ENCODE peak calls at places on chromosomes 6 and 20, in seven cellular contexts. W, A, Z, O, D, H and R are unnamed samples. For H3K27me3, the result is how much of the 10 kb centered on the place peaks cover.

GRCh38 chr6:162814417-162814988 is 86.7 kb downstream of the PACRG start:
- DNase-seq in W (no peak), A (no peak), Z (no peak), O (no peak), D (no peak), H (no peak), R (no peak)

GRCh38 chr20:13085275-13085674 is 76.5 kb downstream of the SPTLC3 start:
- DNase-seq in W (no peak), A (no peak), Z (peak), O (no peak), D (no peak), H (no peak), R (no peak)

GRCh38 chr6:11632795-11633511 is 95.4 kb downstream of the TMEM170B start:
- DNase-seq in W (no peak), A (no peak), Z (peak), O (no peak), D (no peak), H (peak), R (peak)

GRCh38 chr6:137802408-137803182 is 64.5 kb upstream of the TNFAIP3 start:
- DNase-seq in W (no peak), A (no peak), Z (no peak), O (no peak), D (no peak), H (no peak), R (no peak)

GRCh38 chr6:13412639-13413465 is 74.5 kb downstream of the GFOD1 start:
- DNase-seq in W (no peak), A (no peak), Z (no peak), O (no peak), D (no peak), H (no peak), R (no peak)

GRCh38 chr20:25022680-25023079 is 30.1 kb upstream of the APMAP start:
- DNase-seq in W (peak), A (peak), Z (no peak), O (no peak), D (no peak), H (no peak), R (peak)

GRCh38 chr20:41357424-41358163 is 9.0 kb downstream of the EMILIN3 start:
- DNase-seq in W (no peak), A (no peak), Z (no peak), O (no peak), D (peak), H (no peak), R (no peak)

GRCh38 chr6:32970413-32971244 is 2.2 kb downstream of the BRD2 start:
- DNase-seq in W (peak), A (peak), Z (peak), O (peak), D (peak), H (peak), R (peak)

GRCh38 chr6:15770347-15771143 is 107.7 kb upstream of the DTNBP1 start:
- DNase-seq in W (no peak), A (no peak), Z (peak), O (no peak), D (no peak), H (peak), R (no peak)

GRCh38 chr6:25553502-25553901 is 98.5 kb upstream of the SCGN start:
- DNase-seq in W (no peak), A (no peak), Z (peak), O (no peak), D (no peak), H (no peak), R (no peak)

GRCh38 chr6:4371207-4371921 is 236.0 kb upstream of the ECI2 start:
- DNase-seq in W (no peak), A (no peak), Z (peak), O (no peak), D (peak), H (peak), R (no peak)

GRCh38 chr6:26330835-26331808 is 33.9 kb upstream of the BTN3A2 start:
- DNase-seq in W (no peak), A (no peak), Z (peak), O (no peak), D (no peak), H (peak), R (no peak)

GRCh38 chr6:133806358-133806757 is 82.6 kb upstream of the TCF21 start:
- DNase-seq in W (no peak), A (no peak), Z (peak), O (no peak), D (no peak), H (peak), R (no peak)

GRCh38 chr6:167699141-167700036 is 127.3 kb upstream of the AFDN start:
- DNase-seq in W (peak), A (peak), Z (peak), O (no peak), D (peak), H (no peak), R (peak)

GRCh38 chr6:164322533-164322932 is 908.0 kb downstream of the QKI start:
- DNase-seq in W (no peak), A (no peak), Z (peak), O (no peak), D (no peak), H (peak), R (no peak)

GRCh38 chr6:32047084-32047478 is 8.9 kb downstream of the CYP21A2 start:
- DNase-seq in W (no peak), A (peak), Z (peak), O (peak), D (peak), H (peak), R (no peak)

GRCh38 chr6:107668826-107669474 is 155.2 kb downstream of the SCML4 start:
- DNase-seq in W (no peak), A (no peak), Z (no peak), O (no peak), D (no peak), H (no peak), R (no peak)

GRCh38 chr6:152571863-152572394 is 65.2 kb downstream of the SYNE1 start:
- DNase-seq in W (no peak), A (no peak), Z (peak), O (no peak), D (no peak), H (no peak), R (no peak)

GRCh38 chr6:21593927-21594421 is 423 bp downstream of the SOX4 start:
- DNase-seq in W (no peak), A (peak), Z (peak), O (no peak), D (peak), H (peak), R (peak)

GRCh38 chr6:24996145-24996836 is 60.5 kb upstream of the RIPOR2 start:
- DNase-seq in W (no peak), A (no peak), Z (no peak), O (no peak), D (no peak), H (no peak), R (no peak)

GRCh38 chr6:145372671-145373123 is 362.6 kb downstream of the EPM2A start:
- DNase-seq in W (no peak), A (no peak), Z (peak), O (no peak), D (peak), H (peak), R (no peak)

GRCh38 chr6:73586416-73586974 is 65.7 kb upstream of the EEF1A1 start:
- DNase-seq in W (no peak), A (no peak), Z (peak), O (no peak), D (no peak), H (peak), R (no peak)

GRCh38 chr20:59016795-59017492 is 2.3 kb upstream of the TUBB1 start:
- DNase-seq in W (peak), A (no peak), Z (no peak), O (no peak), D (no peak), H (no peak), R (no peak)

GRCh38 chr6:90222724-90223198 is 73.9 kb downstream of the BACH2 start:
- DNase-seq in W (no peak), A (no peak), Z (peak), O (no peak), D (no peak), H (no peak), R (no peak)

GRCh38 chr6:52745764-52746201 is 17.5 kb downstream of the GSTA2 start:
- DNase-seq in W (no peak), A (no peak), Z (no peak), O (no peak), D (no peak), H (no peak), R (peak)

GRCh38 chr6:72022830-72023229 is 136.5 kb downstream of the RIMS1 start:
- DNase-seq in W (no peak), A (no peak), Z (no peak), O (no peak), D (no peak), H (no peak), R (no peak)

GRCh38 chr6:7820288-7820835 is 90.2 kb downstream of the TXNDC5 start:
- DNase-seq in W (no peak), A (no peak), Z (no peak), O (no peak), D (no peak), H (no peak), R (no peak)

GRCh38 chr6:23633986-23634385 is 492.0 kb upstream of the NRSN1 start:
- DNase-seq in W (no peak), A (no peak), Z (no peak), O (no peak), D (no peak), H (no peak), R (no peak)

GRCh38 chr20:18272451-18272850 is 15.9 kb upstream of the ZNF133 start:
- DNase-seq in W (no peak), A (no peak), Z (peak), O (no peak), D (peak), H (no peak), R (no peak)

GRCh38 chr6:130620338-130620781 is 206.8 kb upstream of the SMLR1 start:
- DNase-seq in W (no peak), A (no peak), Z (peak), O (no peak), D (no peak), H (peak), R (no peak)

GRCh38 chr6:132962936-132963579 is 148.7 kb downstream of the RPS12 start:
- DNase-seq in W (peak), A (peak), Z (peak), O (peak), D (peak), H (peak), R (peak)

DNA sequence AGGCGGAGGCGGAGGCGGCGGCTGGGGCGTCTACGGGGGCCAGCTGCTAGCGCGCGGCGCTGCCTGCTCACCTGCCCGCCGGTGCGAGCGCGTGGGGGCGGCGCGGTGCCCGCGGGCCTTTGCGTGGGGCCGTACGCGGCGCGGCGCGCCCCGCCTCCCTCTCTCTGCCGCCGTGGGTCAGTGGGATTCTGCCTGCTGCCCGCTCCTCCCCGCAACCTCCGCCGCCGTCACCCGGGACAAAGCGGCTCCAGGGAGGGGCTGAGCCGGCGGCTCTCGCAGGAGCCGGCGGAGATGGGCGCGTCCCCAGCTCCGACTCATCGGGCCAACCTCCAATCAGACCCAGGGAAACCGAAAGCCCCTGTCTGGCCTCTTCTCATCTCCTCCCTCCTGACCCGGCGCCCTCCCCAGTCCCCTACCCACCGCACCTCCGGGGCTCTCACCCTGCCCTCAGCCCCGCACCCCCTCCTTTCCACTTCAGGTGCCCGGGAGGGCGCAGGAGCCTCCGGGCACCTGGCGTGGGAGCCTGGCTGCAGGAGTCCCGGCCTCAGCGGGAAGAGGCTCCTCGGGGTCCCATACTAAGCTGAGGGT is at the start of gene RCAN2:
- DNase-seq in W (peak), A (peak), Z (peak), O (peak), D (peak), H (no peak), R (peak)
- H3K27me3 ChIP-seq in W (under half), A (under half), Z (under half), O (under half), D (under half), H (under half), R (under half)

GRCh38 chr6:1623769-1624070 is 14.0 kb downstream of the FOXC1 start:
- DNase-seq in W (no peak), A (no peak), Z (no peak), O (no peak), D (no peak), H (no peak), R (no peak)

GRCh38 chr6:1625352-1625773 is 15.6 kb downstream of the FOXC1 start:
- DNase-seq in W (no peak), A (no peak), Z (no peak), O (no peak), D (no peak), H (no peak), R (no peak)

GRCh38 chr6:1625926-1626413 is 16.3 kb downstream of the FOXC1 start:
- DNase-seq in W (no peak), A (no peak), Z (no peak), O (no peak), D (no peak), H (no peak), R (no peak)

GRCh38 chr6:1624071-1624847 is 14.5 kb downstream of the FOXC1 start:
- DNase-seq in W (no peak), A (no peak), Z (no peak), O (no peak), D (no peak), H (no peak), R (no peak)

GRCh38 chr6:1624848-1625341 is 15.2 kb downstream of the FOXC1 start:
- DNase-seq in W (no peak), A (no peak), Z (peak), O (no peak), D (no peak), H (peak), R (no peak)
- H3K27ac ChIP-seq in W (no peak), A (no peak), Z (no peak), O (no peak), D (peak), H (no peak), R (no peak)

GRCh38 chr6:27889628-27890315 is 22.4 kb downstream of the OR2B2 start:
- DNase-seq in W (no peak), A (no peak), Z (no peak), O (no peak), D (no peak), H (no peak), R (no peak)

GRCh38 chr6:27892596-27893058 is 19.6 kb downstream of the OR2B2 start:
- DNase-seq in W (no peak), A (no peak), Z (peak), O (no peak), D (no peak), H (peak), R (no peak)

GRCh38 chr6:27889275-27889627 is 22.9 kb downstream of the OR2B2 start:
- DNase-seq in W (no peak), A (no peak), Z (no peak), O (no peak), D (no peak), H (no peak), R (no peak)

GRCh38 chr6:27891300-27891913 is 20.8 kb downstream of the OR2B2 start:
- DNase-seq in W (no peak), A (no peak), Z (no peak), O (peak), D (no peak), H (no peak), R (no peak)

DNA sequence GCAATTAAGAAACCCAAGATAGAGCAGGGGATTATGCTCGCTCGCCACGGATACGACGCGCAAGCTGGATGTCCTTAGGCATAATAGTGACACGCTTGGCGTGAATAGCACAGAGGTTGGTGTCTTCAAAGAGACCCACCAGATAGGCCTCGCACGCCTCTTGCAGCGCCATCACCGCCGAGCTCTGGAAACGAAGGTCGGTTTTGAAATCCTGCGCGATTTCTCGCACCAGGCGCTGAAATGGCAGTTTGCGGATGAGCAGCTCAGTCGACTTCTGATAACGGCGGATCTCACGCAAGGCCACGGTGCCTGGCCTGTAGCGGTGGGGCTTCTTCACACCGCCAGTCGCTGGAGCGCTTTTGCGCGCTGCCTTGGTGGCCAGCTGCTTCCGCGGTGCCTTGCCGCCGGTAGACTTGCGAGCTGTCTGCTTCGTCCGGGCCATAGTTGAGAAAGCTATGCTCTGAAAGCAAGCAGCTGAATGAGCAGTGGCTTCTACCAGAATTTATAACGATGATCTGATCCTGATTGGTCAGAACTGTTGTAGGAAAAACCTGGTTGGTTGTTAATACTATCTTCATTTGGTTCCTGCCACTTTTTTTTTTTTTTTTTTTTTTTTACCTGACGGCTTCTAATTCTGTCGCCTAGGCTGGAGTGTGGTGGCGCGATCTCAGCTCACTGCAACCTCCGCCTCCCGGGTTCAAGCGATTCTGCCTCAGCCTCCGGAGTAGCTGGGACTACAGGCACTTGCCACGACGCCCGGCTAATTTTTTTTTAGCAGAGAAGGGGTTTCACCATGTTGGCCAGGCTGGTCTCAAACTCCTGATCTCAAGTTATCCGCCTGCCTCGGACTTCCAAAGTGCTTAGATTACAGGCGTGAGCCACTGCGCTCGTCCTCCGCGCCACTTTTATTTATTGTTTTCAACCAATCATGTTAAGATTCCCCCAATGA is 21.6 kb downstream of the OR2B2 start:
- DNase-seq in W (no peak), A (peak), Z (peak), O (peak), D (peak), H (peak), R (no peak)
- H3K4me3 ChIP-seq in W (no peak), A (no peak), Z (peak), O (peak), D (no peak), H (peak), R (no peak)

GRCh38 chr20:57375652-57376230 is 15.5 kb upstream of the RBM38 start:
- DNase-seq in W (no peak), A (no peak), Z (no peak), O (no peak), D (no peak), H (no peak), R (no peak)

GRCh38 chr20:57378646-57379262 is 12.4 kb upstream of the RBM38 start:
- DNase-seq in W (no peak), A (no peak), Z (no peak), O (no peak), D (no peak), H (no peak), R (no peak)

GRCh38 chr20:57379263-57379647 is 11.9 kb upstream of the RBM38 start:
- DNase-seq in W (no peak), A (no peak), Z (no peak), O (no peak), D (no peak), H (no peak), R (no peak)

GRCh38 chr20:57378107-57378506 is 13.1 kb upstream of the RBM38 start:
- DNase-seq in W (no peak), A (no peak), Z (no peak), O (no peak), D (no peak), H (no peak), R (no peak)

GRCh38 chr20:57377350-57377749 is 13.8 kb upstream of the RBM38 start:
- DNase-seq in W (no peak), A (no peak), Z (no peak), O (no peak), D (no peak), H (no peak), R (no peak)
- H3K27me3 ChIP-seq in W (under half), A (under half), Z (under half), O (under half), D (under half), H (under half), R (under half)

DNA sequence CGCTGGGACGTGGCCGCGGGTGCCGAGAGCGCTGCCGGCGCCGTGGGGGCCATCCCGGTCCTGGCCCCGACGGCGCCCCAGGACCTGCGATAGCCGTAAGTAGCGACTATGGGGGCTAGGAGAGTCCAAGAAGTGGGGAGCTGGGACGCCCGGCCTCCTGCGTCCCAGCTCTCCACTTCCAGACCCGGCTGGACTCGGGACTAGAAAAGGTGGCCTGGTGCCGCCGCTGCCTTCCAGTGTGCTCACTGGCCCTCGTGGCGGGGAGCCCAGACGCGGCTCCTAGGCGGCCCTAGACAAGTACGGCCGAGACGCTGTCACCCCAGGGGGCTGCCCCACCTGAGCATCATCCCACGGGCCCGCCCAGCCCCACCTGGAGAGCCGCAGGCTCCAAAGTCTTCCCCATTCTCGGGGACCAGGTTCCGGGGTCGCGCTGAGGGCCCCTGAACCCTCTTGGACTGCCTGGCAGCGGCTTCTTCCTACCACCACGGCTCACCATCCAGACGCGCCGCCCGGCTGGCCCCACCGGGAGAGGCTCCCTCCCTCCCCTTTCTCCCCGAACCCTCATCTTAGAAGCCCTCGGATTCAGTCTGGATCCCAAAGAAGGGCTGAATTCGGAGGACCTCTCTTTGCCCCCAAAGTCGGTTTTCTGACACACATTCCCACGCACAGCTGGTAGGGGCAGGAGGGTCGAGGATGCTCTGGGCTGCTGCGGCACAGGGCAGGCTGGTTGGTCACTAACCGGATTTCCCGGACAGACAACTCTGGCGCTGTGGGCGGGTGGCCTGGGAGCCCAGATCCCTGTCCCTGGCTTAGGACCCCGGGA is 878 bp upstream of the MDFI start:
- DNase-seq in W (no peak), A (no peak), Z (no peak), O (no peak), D (no peak), H (no peak), R (peak)
- H3K27ac ChIP-seq in W (no peak), A (no peak), Z (no peak), O (no peak), D (no peak), H (no peak), R (no peak)

GRCh38 chr6:92297101-92297500 is 1122.3 kb downstream of the EPHA7 start:
- DNase-seq in W (no peak), A (no peak), Z (no peak), O (no peak), D (no peak), H (no peak), R (no peak)

GRCh38 chr6:92292067-92292466 is 1127.3 kb downstream of the EPHA7 start:
- DNase-seq in W (no peak), A (no peak), Z (no peak), O (no peak), D (no peak), H (no peak), R (no peak)
- H3K4me3 ChIP-seq in W (no peak), A (no peak), Z (no peak), O (no peak), D (no peak), H (no peak), R (no peak)